ENCODE peak calls at places on chromosomes 3 and 15, in nine cellular contexts. J is IMR-90, O is neural progenitor cell, W is GM12878, N is K562, D is endothelial cell of umbilical vein, M is PC-3, L is mammary epithelial cell, S is trophoblast cell. F is an unnamed sample.

GRCh38 chr15:88896339-88897033 is 1.1 kb upstream of the HAPLN3 start:
- DNase-seq in D (peak), J (no peak), O (peak), W (no peak), L (no peak), S (no peak), N (no peak), M (no peak), F (no peak)

GRCh38 chr3:66028457-66028856 is 10.3 kb downstream of the MAGI1 start:
- DNase-seq in S (no peak), L (peak), J (no peak), N (no peak), W (no peak), O (no peak), M (no peak), D (no peak), F (no peak)

GRCh38 chr3:195129644-195130492 is 141.1 kb downstream of the XXYLT1 start:
- DNase-seq in L (peak), W (peak), O (no peak), J (peak), D (no peak), S (peak), N (no peak), M (no peak), F (no peak)

GRCh38 chr3:105930733-105931132 is 61.9 kb upstream of the CBLB start:
- DNase-seq in L (no peak), O (no peak), M (no peak), N (no peak), W (no peak), S (no peak), J (no peak), D (peak), F (no peak)

GRCh38 chr3:87025636-87026035 is 34.7 kb upstream of the VGLL3 start:
- DNase-seq in D (no peak), W (no peak), O (no peak), S (peak), L (no peak), N (no peak), M (no peak), J (no peak), F (peak)

GRCh38 chr3:39154323-39155021 is 1.1 kb upstream of the CSRNP1 start:
- DNase-seq in O (peak), N (peak), W (no peak), D (no peak), M (no peak), J (no peak), L (no peak), S (peak), F (peak)

GRCh38 chr3:10738688-10739372 is 77.2 kb upstream of the SLC6A11 start:
- DNase-seq in O (peak), S (peak), N (peak), W (no peak), J (peak), M (peak), L (peak), D (peak), F (peak)

GRCh38 chr3:105688821-105689220 is 180.0 kb downstream of the CBLB start:
- DNase-seq in N (no peak), O (no peak), D (peak), J (no peak), W (no peak), M (no peak), L (no peak), S (no peak), F (no peak)

GRCh38 chr3:150439657-150440056 is 31.6 kb downstream of the TSC22D2 start:
- DNase-seq in M (peak), W (no peak), L (peak), D (no peak), J (peak), O (no peak), S (no peak), N (no peak), F (no peak)

GRCh38 chr3:52827866-52828376 is 2.6 kb downstream of the ITIH4 start:
- DNase-seq in L (no peak), N (no peak), W (no peak), O (peak), S (no peak), M (no peak), D (no peak), J (no peak), F (no peak)

GRCh38 chr3:181558870-181559269 is 152.9 kb upstream of the SOX2 start:
- DNase-seq in S (no peak), D (peak), N (no peak), L (no peak), O (no peak), W (no peak), M (no peak), J (no peak), F (no peak)

GRCh38 chr15:61206767-61207166 is 22.3 kb downstream of the RORA start:
- DNase-seq in D (no peak), S (no peak), J (no peak), M (no peak), W (no peak), L (no peak), N (no peak), O (peak), F (no peak)

GRCh38 chr3:41180396-41180795 is 18.9 kb upstream of the CTNNB1 start:
- DNase-seq in M (no peak), W (no peak), L (no peak), J (no peak), D (no peak), N (no peak), O (no peak), S (no peak), F (no peak)

GRCh38 chr3:51024765-51025681 is 350.3 kb downstream of the DOCK3 start:
- DNase-seq in N (no peak), L (no peak), M (no peak), D (no peak), S (no peak), J (no peak), W (no peak), O (no peak), F (no peak)

GRCh38 chr15:76376029-76376428 is 39.5 kb downstream of the ISL2 start:
- DNase-seq in W (no peak), L (no peak), N (no peak), M (no peak), O (peak), D (no peak), S (peak), J (no peak), F (no peak)

GRCh38 chr3:39141211-39141995 is 12.0 kb downstream of the CSRNP1 start:
- DNase-seq in S (peak), J (peak), L (peak), M (peak), D (peak), N (no peak), W (no peak), O (no peak), F (peak)

GRCh38 chr3:156727519-156728205 is 53.3 kb downstream of the TIPARP start:
- DNase-seq in D (no peak), L (no peak), J (no peak), S (no peak), O (no peak), N (no peak), W (no peak), M (no peak), F (no peak)

GRCh38 chr15:29638781-29639180 is 183.5 kb downstream of the TJP1 start:
- DNase-seq in N (no peak), O (no peak), S (no peak), L (peak), W (no peak), J (peak), D (no peak), M (peak), F (peak)

GRCh38 chr15:62306851-62307504 is 141.9 kb upstream of the C2CD4B start:
- DNase-seq in L (peak), M (peak), N (peak), J (peak), W (no peak), D (peak), O (peak), S (peak), F (peak)

GRCh38 chr3:106609666-106610301 is 741.0 kb upstream of the CBLB start:
- DNase-seq in M (peak), O (peak), S (peak), D (peak), J (peak), L (peak), N (peak), W (peak), F (peak)

GRCh38 chr3:137768361-137769320 is 4.5 kb downstream of the SOX14 start:
- DNase-seq in W (no peak), M (no peak), O (peak), J (no peak), N (no peak), D (no peak), S (peak), L (no peak), F (peak)

GRCh38 chr3:28978092-28978491 is 302.8 kb upstream of the RBMS3 start:
- DNase-seq in N (no peak), J (no peak), S (no peak), L (no peak), D (no peak), W (no peak), M (no peak), O (no peak), F (no peak)

GRCh38 chr3:3665961-3666640 is 133.1 kb upstream of the LRRN1 start:
- DNase-seq in O (no peak), J (no peak), M (no peak), S (no peak), L (no peak), W (peak), N (no peak), D (no peak), F (no peak)

GRCh38 chr3:139619484-139619883 is 58.3 kb downstream of the NMNAT3 start:
- DNase-seq in N (no peak), O (no peak), J (no peak), M (no peak), L (no peak), S (no peak), W (no peak), D (no peak), F (no peak)

GRCh38 chr15:43794269-43795037 is 2.3 kb downstream of the SERF2 start:
- DNase-seq in O (no peak), S (no peak), N (no peak), D (peak), J (peak), M (no peak), W (no peak), L (no peak), F (peak)

GRCh38 chr3:159788987-159789386 is 199.6 kb upstream of the IL12A start:
- DNase-seq in N (no peak), J (no peak), W (no peak), M (no peak), O (no peak), D (no peak), L (peak), S (no peak), F (no peak)

GRCh38 chr3:110165753-110166152 is 828.4 kb upstream of the DPPA4 start:
- DNase-seq in N (no peak), S (no peak), O (peak), D (no peak), M (no peak), W (no peak), J (no peak), L (no peak), F (no peak)

GRCh38 chr3:102444101-102444500 is 9.3 kb downstream of the ZPLD1 start:
- DNase-seq in J (peak), N (no peak), M (no peak), D (no peak), O (no peak), S (no peak), W (no peak), L (no peak), F (peak)

GRCh38 chr15:74780983-74781672 is 752 bp upstream of the CSK start:
- DNase-seq in S (no peak), L (peak), O (no peak), N (no peak), D (no peak), W (no peak), J (peak), M (no peak), F (peak)

GRCh38 chr3:57688291-57688690 is 4.6 kb downstream of the DENND6A start:
- DNase-seq in N (no peak), L (no peak), O (no peak), S (no peak), D (no peak), M (no peak), W (no peak), J (no peak), F (no peak)

GRCh38 chr3:123287051-123287961 is 85.6 kb downstream of the SEC22A start:
- DNase-seq in J (no peak), N (no peak), M (no peak), D (no peak), O (no peak), L (no peak), W (no peak), S (no peak), F (no peak)

GRCh38 chr3:70820397-70820796 is 508.0 kb upstream of the MDFIC2 start:
- DNase-seq in D (peak), O (no peak), W (no peak), L (no peak), S (no peak), J (no peak), M (no peak), N (no peak), F (no peak)

GRCh38 chr15:41829959-41830646 is 2.2 kb downstream of the JMJD7 start:
- DNase-seq in L (peak), M (no peak), O (no peak), J (no peak), W (no peak), D (no peak), N (no peak), S (no peak), F (no peak)

GRCh38 chr15:99467861-99468460 is 97.8 kb upstream of the MEF2A start:
- DNase-seq in O (no peak), L (peak), D (no peak), N (no peak), W (no peak), S (no peak), M (peak), J (peak), F (peak)

GRCh38 chr3:10223676-10224639 is 24.3 kb upstream of the TATDN2 start:
- DNase-seq in J (no peak), O (no peak), S (no peak), L (no peak), W (peak), M (no peak), N (no peak), D (no peak), F (peak)

GRCh38 chr3:46296826-46297225 is 54.6 kb downstream of the CCR3 start:
- DNase-seq in M (no peak), J (no peak), O (no peak), S (no peak), W (no peak), D (no peak), L (no peak), N (no peak), F (no peak)

GRCh38 chr3:72405943-72406585 is 442.2 kb downstream of the SHQ1 start:
- DNase-seq in W (no peak), N (no peak), M (no peak), J (no peak), O (no peak), D (no peak), L (no peak), S (no peak), F (no peak)

GRCh38 chr3:188067932-188068331 is 86.0 kb upstream of the LPP start:
- DNase-seq in N (no peak), O (no peak), S (no peak), M (peak), W (no peak), J (peak), L (peak), D (peak), F (peak)

GRCh38 chr3:72661115-72661457 is 187.2 kb downstream of the SHQ1 start:
- DNase-seq in N (no peak), J (peak), M (peak), S (no peak), W (no peak), L (peak), O (no peak), D (no peak), F (peak)

GRCh38 chr3:161372321-161373260 is 1.3 kb upstream of the SPTSSB start:
- DNase-seq in N (no peak), D (peak), W (no peak), J (no peak), L (peak), S (no peak), O (peak), M (peak), F (peak)

GRCh38 chr3:161369531-161369930 is 1.8 kb downstream of the SPTSSB start:
- DNase-seq in L (no peak), W (no peak), J (no peak), N (no peak), M (peak), O (no peak), D (no peak), S (no peak), F (no peak)

GRCh38 chr3:161366067-161366466 is 5.2 kb downstream of the SPTSSB start:
- DNase-seq in O (no peak), M (no peak), L (no peak), S (no peak), D (no peak), J (no peak), W (no peak), N (no peak), F (no peak)

DNA sequence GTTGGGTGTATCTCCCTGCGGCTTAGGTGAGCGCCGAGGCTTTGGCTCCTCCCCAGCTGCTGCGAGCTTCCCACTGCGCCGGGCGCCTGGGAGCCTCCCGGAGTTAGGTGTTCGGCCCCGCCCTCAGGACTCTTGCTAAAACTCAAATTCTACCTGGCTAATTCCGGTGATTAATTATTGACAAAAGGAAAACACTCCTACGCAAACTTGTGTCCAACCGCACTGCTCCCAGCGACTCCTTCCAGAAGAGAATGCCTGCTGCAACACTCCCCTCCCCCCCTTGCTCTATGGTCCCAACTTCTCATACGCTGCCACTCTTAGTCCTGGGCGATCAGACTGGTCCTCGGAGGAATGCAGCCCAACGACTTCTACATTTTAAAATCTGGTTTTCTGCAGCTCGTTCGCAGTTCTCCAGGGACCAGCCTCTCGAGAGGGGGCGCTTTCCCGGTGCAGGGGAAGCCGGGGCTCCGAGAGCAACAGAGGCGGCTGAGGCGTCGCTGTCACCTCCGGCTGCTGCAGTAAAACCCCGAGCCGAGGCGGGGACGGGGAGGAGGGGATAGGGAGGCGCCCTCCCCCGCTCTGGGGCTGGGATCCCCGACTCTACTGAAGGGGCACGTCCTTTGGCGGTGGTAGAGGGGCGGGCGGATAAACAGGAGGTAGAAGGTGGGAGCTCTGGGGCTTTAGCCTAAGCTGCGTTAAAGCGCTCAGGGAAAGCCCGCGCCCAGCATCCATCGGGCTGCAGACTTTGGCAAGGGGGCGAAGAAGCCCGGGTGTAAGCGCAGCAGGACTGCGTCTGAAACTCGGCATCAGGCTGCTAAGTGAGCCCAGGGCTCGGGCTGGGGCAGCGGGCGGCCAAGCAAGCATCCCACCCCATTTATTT is at the start of gene SPTSSB:
- DNase-seq in S (peak), M (peak), J (no peak), D (peak), N (no peak), O (peak), L (peak), W (no peak), F (peak)
- H3K9ac ChIP-seq in S (no peak), M (peak), J (no peak), D (no peak), N (no peak), O (no peak), L (no peak), W (no peak), F (no peak)

GRCh38 chr3:177358968-177359600 is 161.8 kb upstream of the TBL1XR1 start:
- DNase-seq in M (peak), O (peak), J (no peak), D (peak), S (peak), N (peak), L (peak), W (no peak), F (peak)
- H3K4me3 ChIP-seq in M (peak), O (peak), J (no peak), D (peak), S (no peak), N (peak), L (no peak), W (peak), F (peak)

GRCh38 chr3:111589303-111590095 is 5.6 kb downstream of the ZBED2 start:
- DNase-seq in M (no peak), O (no peak), W (no peak), S (no peak), J (peak), N (no peak), L (peak), D (no peak), F (peak)
- H3K9ac ChIP-seq in M (no peak), O (no peak), W (no peak), S (no peak), J (no peak), N (no peak), L (peak), D (no peak), F (no peak)

GRCh38 chr15:66565731-66566130 is at the start of gene LCTL:
- DNase-seq in W (no peak), N (peak), J (peak), D (no peak), O (peak), L (peak), S (no peak), M (peak), F (peak)
- H3K4me3 ChIP-seq in W (no peak), N (no peak), J (no peak), D (no peak), O (peak), L (no peak), S (no peak), M (no peak), F (no peak)

DNA sequence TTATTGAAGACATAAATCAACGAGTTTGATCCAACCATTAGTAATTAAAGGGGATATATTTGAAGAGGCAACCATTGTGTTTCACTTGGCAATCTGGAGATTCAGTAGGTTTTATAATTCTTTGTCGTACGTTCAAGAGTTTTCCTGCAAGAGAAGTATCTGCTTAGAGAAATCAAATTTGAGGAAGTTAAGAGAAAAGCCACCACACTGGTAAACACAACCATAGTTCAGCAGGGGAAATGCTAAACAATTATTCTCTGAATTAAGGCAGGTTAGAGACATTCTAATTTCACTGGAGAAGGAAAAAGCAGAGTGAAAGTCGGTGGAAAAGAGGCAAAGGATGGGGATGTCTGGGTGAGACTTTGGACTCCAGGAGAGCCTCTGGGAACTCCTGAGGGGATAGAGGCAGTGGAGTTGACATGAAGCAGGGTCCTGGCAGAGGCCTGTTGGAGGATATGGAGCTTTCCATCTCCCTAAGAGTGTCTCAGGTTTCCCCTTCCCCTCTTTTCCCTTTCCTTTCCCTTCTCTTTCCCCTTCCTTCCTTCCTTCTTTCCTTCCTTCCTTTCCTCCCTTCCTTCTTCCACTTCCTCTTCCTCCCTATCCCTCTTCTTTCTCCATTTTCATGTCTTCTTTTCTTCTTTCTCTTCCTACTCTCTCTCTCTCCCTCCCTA is 26.5 kb downstream of the SPINK8 start:
- DNase-seq in W (no peak), D (no peak), N (no peak), J (no peak), S (no peak), L (no peak), O (no peak), M (no peak), F (no peak)
- H3K9ac ChIP-seq in W (no peak), D (no peak), N (no peak), J (no peak), S (no peak), L (no peak), O (no peak), M (no peak), F (no peak)

GRCh38 chr3:78979083-78979482 is 788.7 kb downstream of the ROBO1 start:
- DNase-seq in O (peak), D (no peak), J (no peak), M (no peak), W (no peak), N (no peak), S (no peak), L (no peak), F (peak)
- H3K4me3 ChIP-seq in O (peak), D (no peak), J (no peak), M (no peak), W (no peak), N (no peak), S (no peak), L (no peak), F (peak)